ENCODE peak calls at places on chromosomes 4 and X, in four cellular contexts. L is ovary, E is GM12878, H is sigmoid colon. U is an unnamed sample.

GRCh38 chr4:56424697-56425514 is 10.5 kb downstream of the PPAT start:
- DNase-seq in L (no peak), E (no peak), H (no peak), U (no peak)

GRCh38 chr4:52780206-52780605 is 29.0 kb upstream of the ERVMER34-1 start:
- DNase-seq in L (no peak), E (no peak), H (no peak), U (no peak)

GRCh38 chr4:94306713-94307112 is 35.9 kb downstream of the HPGDS start:
- DNase-seq in L (no peak), E (no peak), H (no peak), U (no peak)

GRCh38 chrX:68574240-68574639 is 73.2 kb upstream of the STARD8 start:
- DNase-seq in L (no peak), E (no peak), H (no peak), U (no peak)

GRCh38 chrX:137926090-137926489 is 360.2 kb downstream of the ZIC3 start:
- DNase-seq in L (no peak), E (no peak), H (no peak), U (no peak)

GRCh38 chrX:131778269-131779218 is 234.7 kb downstream of the OR13H1 start:
- DNase-seq in L (peak), E (peak), H (peak), U (peak)

GRCh38 chrX:132146456-132146855 is 18.6 kb upstream of the FRMD7 start:
- DNase-seq in L (no peak), E (no peak), H (no peak), U (no peak)

GRCh38 chrX:10288400-10288799 is 131.6 kb downstream of the CLCN4 start:
- DNase-seq in L (no peak), E (no peak), H (no peak), U (no peak)

GRCh38 chr4:182647901-182648300 is 269.3 kb downstream of the DCTD start:
- DNase-seq in L (no peak), E (no peak), H (no peak), U (no peak)

GRCh38 chr4:113434247-113434587 is 327.3 kb downstream of the CAMK2D start:
- DNase-seq in L (no peak), E (no peak), H (no peak), U (no peak)

GRCh38 chr4:128459547-128459946 is 171.9 kb upstream of the PGRMC2 start:
- DNase-seq in L (no peak), E (no peak), H (no peak), U (no peak)

GRCh38 chrX:8849462-8849861 is 48.3 kb upstream of the FAM9A start:
- DNase-seq in L (no peak), E (no peak), H (no peak), U (no peak)

GRCh38 chrX:132443736-132444135 is 45.1 kb downstream of the MBNL3 start:
- DNase-seq in L (no peak), E (no peak), H (no peak), U (no peak)

GRCh38 chrX:17788439-17788838 is 51.1 kb downstream of the SCML1 start:
- DNase-seq in L (peak), E (no peak), H (no peak), U (no peak)

GRCh38 chrX:55127692-55128091 is 38.9 kb downstream of the PAGE2 start:
- DNase-seq in L (no peak), E (no peak), H (no peak), U (no peak)

GRCh38 chrX:87402256-87402655 is 115.3 kb upstream of the KLHL4 start:
- DNase-seq in L (no peak), E (no peak), H (no peak), U (no peak)

GRCh38 chrX:132631579-132632232 is 142.9 kb upstream of the MBNL3 start:
- DNase-seq in L (no peak), E (no peak), H (no peak), U (no peak)

GRCh38 chr4:108018884-108019187 is 29.1 kb downstream of the HADH start:
- DNase-seq in L (no peak), E (no peak), H (no peak), U (no peak)

GRCh38 chr4:168059251-168059650 is 33.1 kb upstream of the ANXA10 start:
- DNase-seq in L (no peak), E (no peak), H (no peak), U (no peak)

GRCh38 chr4:52892880-52893279 is 30.8 kb downstream of the RASL11B start:
- DNase-seq in L (no peak), E (no peak), H (no peak), U (no peak)

GRCh38 chr4:145679520-145679919 is 426 bp upstream of the C4orf51 start:
- DNase-seq in L (no peak), E (no peak), H (peak), U (no peak)

GRCh38 chr4:75909331-75909844 is 7.1 kb upstream of the PPEF2 start:
- DNase-seq in L (no peak), E (no peak), H (no peak), U (no peak)

GRCh38 chr4:71732706-71733105 is 51.2 kb downstream of the GC start:
- DNase-seq in L (no peak), E (no peak), H (no peak), U (no peak)

GRCh38 chrX:49995795-49996455 is 73.5 kb downstream of the CLCN5 start:
- DNase-seq in L (no peak), E (no peak), H (no peak), U (no peak)

GRCh38 chrX:13652256-13653021 is 502 bp upstream of the TCEANC start:
- DNase-seq in L (no peak), E (no peak), H (no peak), U (no peak)
- TF ChIP-seq EP300 in L (no peak), E (no peak), H (no peak), U (no peak)

DNA sequence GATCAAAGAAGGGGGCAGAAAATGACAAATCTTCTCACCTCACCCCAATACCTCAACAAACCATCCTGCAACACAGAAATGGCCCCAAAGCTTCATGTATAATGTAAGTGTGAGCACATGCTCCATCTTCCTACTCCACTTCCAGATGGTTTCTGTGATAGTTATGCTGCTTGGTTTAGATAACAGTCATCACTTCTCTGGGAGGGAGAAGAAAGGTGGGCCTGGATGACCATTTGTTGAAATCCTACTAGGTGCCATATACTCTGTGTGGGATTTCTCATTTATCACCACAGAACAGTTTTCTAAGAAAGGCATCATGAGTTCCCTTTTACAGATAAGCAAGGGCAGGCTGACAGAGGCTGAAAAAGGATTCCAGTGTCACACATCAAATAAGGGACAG is 31.3 kb upstream of the NXF3 start:
- DNase-seq in L (no peak), E (no peak), H (no peak), U (no peak)
- TF ChIP-seq EP300 in L (no peak), E (no peak), H (no peak), U (no peak)

GRCh38 chr4:187726485-187726884 is 269.1 kb upstream of the ZFP42 start:
- DNase-seq in L (no peak), E (no peak), H (no peak), U (no peak)
- TF ChIP-seq EP300 in L (no peak), E (no peak), H (no peak), U (no peak)

DNA sequence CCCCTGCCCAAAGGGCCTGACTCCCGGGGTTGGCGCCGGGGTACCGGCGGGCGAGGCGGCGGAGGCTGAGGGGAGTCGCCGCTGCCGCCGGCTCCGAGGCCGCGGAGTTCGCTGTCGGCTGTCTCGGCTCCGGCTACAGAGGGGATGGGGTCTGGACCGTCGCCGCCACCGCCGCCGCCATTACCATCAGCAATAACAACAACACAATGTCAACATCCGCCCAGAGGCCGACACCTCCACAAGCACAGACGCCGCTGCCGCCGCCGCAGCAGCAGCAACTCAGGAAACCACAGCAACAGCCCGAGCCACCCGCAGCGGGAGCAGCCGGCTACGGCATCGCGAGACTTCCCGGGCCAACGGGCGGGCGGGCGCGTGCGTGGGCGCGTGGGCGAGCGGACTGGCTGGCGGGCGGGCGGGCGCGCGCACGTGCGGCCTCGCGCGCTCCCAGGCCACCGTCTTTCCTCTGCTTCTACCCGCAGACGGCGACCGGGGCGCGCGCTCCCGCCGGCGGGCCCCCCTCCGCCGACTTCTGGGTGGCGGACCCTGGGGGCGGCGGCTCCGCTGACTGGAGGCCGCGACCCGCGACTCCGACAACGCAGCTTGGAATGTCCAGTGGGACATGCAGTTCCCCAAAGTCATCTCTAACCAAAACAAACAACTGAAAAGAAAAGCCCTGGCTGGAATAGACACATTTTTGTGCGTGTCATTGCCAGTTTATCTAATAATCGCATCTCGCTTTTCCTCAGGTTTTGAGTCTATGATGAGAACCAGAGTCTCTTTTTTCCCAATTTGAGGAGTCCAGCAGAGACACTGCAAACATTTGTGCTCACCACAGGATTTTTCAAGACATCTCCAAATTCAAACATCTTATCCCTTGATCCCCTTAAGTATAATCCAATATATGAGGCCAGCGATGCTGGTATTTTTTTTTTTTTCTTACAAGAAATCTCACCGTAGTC is at the start of gene CHIC2:
- DNase-seq in L (peak), E (peak), H (peak), U (peak)
- TF ChIP-seq EP300 in L (peak), E (peak), H (peak), U (no peak)

GRCh38 chr4:26344901-26345300 is 24.1 kb downstream of the RBPJ start:
- DNase-seq in L (no peak), E (no peak), H (no peak), U (no peak)

GRCh38 chr4:26345541-26345940 is 24.7 kb downstream of the RBPJ start:
- DNase-seq in L (no peak), E (no peak), H (no peak), U (no peak)

GRCh38 chr4:26349496-26349895 is 28.7 kb downstream of the RBPJ start:
- DNase-seq in L (no peak), E (no peak), H (no peak), U (no peak)

GRCh38 chr4:26343041-26343403 is 22.2 kb downstream of the RBPJ start:
- DNase-seq in L (no peak), E (no peak), H (no peak), U (no peak)

DNA sequence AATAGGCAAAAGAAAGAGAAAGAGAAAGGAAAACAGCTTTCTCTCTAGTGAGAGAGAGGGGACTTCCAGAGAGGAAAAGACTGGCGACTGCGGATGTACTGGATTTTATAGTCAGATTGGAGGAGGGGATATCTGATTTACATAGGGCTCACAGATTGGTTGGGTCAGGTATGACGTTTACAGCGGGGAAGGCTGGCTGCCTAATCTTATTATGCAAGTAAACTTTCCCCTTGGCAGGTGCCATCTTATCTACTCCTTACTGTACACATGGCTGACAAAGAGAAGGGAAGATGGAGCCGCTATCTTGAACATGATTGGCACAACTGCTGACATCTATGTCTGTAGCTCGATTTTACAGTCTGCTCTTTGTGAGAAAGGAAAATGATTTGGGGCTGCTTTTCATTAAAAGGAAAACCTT is 25.4 kb downstream of the RBPJ start:
- DNase-seq in L (no peak), E (no peak), H (no peak), U (no peak)
- TF ChIP-seq EP300 in L (no peak), E (no peak), H (no peak), U (no peak)

GRCh38 chrX:122596998-122597397 is 587.1 kb upstream of the GRIA3 start:
- DNase-seq in L (no peak), E (no peak), H (no peak), U (no peak)
- TF ChIP-seq EP300 in L (no peak), E (no peak), H (no peak), U (no peak)

GRCh38 chr4:106315968-106316772 is at the start of the genes AIMP1 and TBCK:
- DNase-seq in L (peak), E (peak), H (peak), U (peak)
- TF ChIP-seq EP300 in L (no peak), E (no peak), H (no peak), U (no peak)